ENCODE peak calls at places on chromosomes 3 and 15, in six cellular contexts. O is endodermal cell, F is GM23248, V is stomach, I is MM.1S, Z is K562. J is an unnamed sample.
A peak's percentile ranks its signal among the peaks of the same experiment; 100 is the strongest.

GRCh38 chr15:75063338-75063737 is 39.9 kb downstream of the PPCDC start:
- DNase-seq in F (peak; percentile 32), Z (no peak), I (no peak), O (no peak), V (no peak), J (no peak)

GRCh38 chr3:30231277-30232141 is 374.9 kb upstream of the TGFBR2 start:
- DNase-seq in F (peak; percentile 71), Z (no peak), V (no peak), I (peak; percentile 10), O (no peak), J (no peak)

GRCh38 chr3:179418610-179419009 is 32.7 kb downstream of the GNB4 start:
- DNase-seq in F (no peak), I (no peak), V (no peak), O (no peak), Z (no peak), J (no peak)

GRCh38 chr15:66483131-66483566 is 14.4 kb downstream of the SNAPC5 start:
- DNase-seq in F (peak; percentile 68), O (no peak), Z (no peak), V (no peak), I (no peak), J (no peak)

GRCh38 chr3:152202976-152203626 is 65.6 kb upstream of the MBNL1 start:
- DNase-seq in F (no peak), Z (peak; percentile 41), V (no peak), I (peak; percentile 10), O (no peak), J (no peak)

GRCh38 chr15:55775316-55775715 is 32.4 kb upstream of the PRTG start:
- DNase-seq in O (no peak), F (peak; percentile 29), Z (no peak), V (no peak), I (no peak), J (no peak)

GRCh38 chr15:58314593-58315216 is 117.1 kb upstream of the LIPC start:
- DNase-seq in Z (no peak), I (no peak), F (no peak), V (no peak), O (no peak), J (no peak)

GRCh38 chr15:80173022-80173759 is 20.4 kb downstream of the FAH start:
- DNase-seq in I (peak; percentile 58), V (peak; percentile 85), O (peak; percentile 94), F (peak; percentile 65), Z (peak; percentile 65), J (peak; percentile 27)

GRCh38 chr3:172561894-172562664 is 38.8 kb upstream of the TNFSF10 start:
- DNase-seq in F (no peak), V (no peak), O (no peak), Z (no peak), I (no peak), J (no peak)

GRCh38 chr3:120797857-120798256 is 55.3 kb downstream of the GTF2E1 start:
- DNase-seq in F (no peak), Z (no peak), I (no peak), O (no peak), V (no peak), J (no peak)

GRCh38 chr3:172646439-172647015 is 64.3 kb downstream of the NCEH1 start:
- DNase-seq in Z (no peak), O (no peak), I (no peak), F (peak; percentile 59), V (no peak), J (no peak)

GRCh38 chr15:29031502-29032228 is 145.9 kb downstream of the APBA2 start:
- DNase-seq in Z (no peak), F (no peak), O (no peak), V (no peak), I (no peak), J (no peak)

GRCh38 chr3:29751647-29752263 is 470.9 kb downstream of the RBMS3 start:
- DNase-seq in Z (no peak), I (no peak), F (no peak), O (no peak), V (no peak), J (no peak)

GRCh38 chr3:20125289-20125688 is 60.7 kb downstream of the SGO1 start:
- DNase-seq in Z (no peak), F (no peak), V (no peak), I (no peak), O (no peak), J (no peak)
- H3K4me1 ChIP-seq in Z (no peaks in the 10 kb centered on the region), F (peaks cover 5% of the 10 kb centered on the region), V (no peaks in the 10 kb centered on the region), I (peaks cover 11% of the 10 kb centered on the region), O (no peaks in the 10 kb centered on the region), J (no peaks in the 10 kb centered on the region)

DNA sequence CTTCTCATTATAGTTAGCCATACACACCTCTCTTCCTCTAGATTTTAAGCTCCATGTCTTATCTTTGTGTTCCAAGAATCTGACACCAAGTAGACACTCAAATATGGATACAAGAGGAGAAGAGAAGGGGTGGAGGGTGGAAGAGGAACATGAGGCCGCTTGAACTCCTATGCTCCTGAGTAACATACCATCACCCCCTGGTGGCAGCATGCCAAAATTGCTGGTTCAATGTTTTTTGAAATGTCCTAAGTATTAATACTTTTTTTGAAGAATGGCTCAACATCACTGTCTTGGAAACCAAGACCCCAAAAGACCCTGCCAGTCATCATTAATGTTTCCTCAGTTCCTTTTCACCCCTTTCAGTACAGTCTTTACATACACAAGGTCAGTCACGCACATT is 71.8 kb upstream of the HACD2 start:
- DNase-seq in O (peak; percentile 58), I (peak; percentile 23), F (no peak), V (no peak), Z (no peak), J (no peak)
- H3K4me1 ChIP-seq in O (no peaks in the 10 kb centered on the region), I (no peaks in the 10 kb centered on the region), F (peaks cover 62% of the 10 kb centered on the region), V (peaks cover 31% of the 10 kb centered on the region), Z (no peaks in the 10 kb centered on the region), J (peaks cover 47% of the 10 kb centered on the region)

DNA sequence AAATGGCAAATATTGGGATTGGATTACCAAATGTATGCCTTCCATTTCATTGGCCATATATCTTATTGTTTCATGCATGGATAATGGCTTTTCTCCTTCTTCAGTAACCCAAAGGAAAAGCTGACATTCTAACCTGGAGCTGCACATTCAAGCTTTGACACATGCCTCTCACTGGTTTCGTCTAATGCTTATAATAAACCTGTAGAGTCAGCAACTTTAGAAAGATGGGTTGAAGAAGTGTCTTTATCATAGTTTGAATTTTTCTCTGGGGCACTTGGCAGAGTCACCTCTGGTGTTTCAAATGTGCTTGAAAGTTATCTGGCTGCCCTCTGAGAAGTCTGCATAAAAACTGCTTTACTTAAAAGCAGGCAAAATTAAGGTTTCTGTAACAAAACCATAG is 55.4 kb upstream of the GOLGA8A start:
- DNase-seq in O (no peak), V (no peak), I (peak; percentile 36), Z (no peak), F (no peak), J (no peak)
- H3K4me1 ChIP-seq in O (no peaks in the 10 kb centered on the region), V (no peaks in the 10 kb centered on the region), I (peaks cover 8% of the 10 kb centered on the region), Z (no peaks in the 10 kb centered on the region), F (no peaks in the 10 kb centered on the region), J (no peaks in the 10 kb centered on the region)

GRCh38 chr3:196281962-196282361 is 5.6 kb downstream of the PCYT1A start:
- DNase-seq in F (no peak), V (no peak), O (no peak), I (no peak), Z (no peak), J (no peak)
- H3K4me1 ChIP-seq in F (peaks cover 44% of the 10 kb centered on the region), V (peaks cover 49% of the 10 kb centered on the region), O (no peaks in the 10 kb centered on the region), I (peaks cover 29% of the 10 kb centered on the region), Z (peaks cover 55% of the 10 kb centered on the region), J (no peaks in the 10 kb centered on the region)

DNA sequence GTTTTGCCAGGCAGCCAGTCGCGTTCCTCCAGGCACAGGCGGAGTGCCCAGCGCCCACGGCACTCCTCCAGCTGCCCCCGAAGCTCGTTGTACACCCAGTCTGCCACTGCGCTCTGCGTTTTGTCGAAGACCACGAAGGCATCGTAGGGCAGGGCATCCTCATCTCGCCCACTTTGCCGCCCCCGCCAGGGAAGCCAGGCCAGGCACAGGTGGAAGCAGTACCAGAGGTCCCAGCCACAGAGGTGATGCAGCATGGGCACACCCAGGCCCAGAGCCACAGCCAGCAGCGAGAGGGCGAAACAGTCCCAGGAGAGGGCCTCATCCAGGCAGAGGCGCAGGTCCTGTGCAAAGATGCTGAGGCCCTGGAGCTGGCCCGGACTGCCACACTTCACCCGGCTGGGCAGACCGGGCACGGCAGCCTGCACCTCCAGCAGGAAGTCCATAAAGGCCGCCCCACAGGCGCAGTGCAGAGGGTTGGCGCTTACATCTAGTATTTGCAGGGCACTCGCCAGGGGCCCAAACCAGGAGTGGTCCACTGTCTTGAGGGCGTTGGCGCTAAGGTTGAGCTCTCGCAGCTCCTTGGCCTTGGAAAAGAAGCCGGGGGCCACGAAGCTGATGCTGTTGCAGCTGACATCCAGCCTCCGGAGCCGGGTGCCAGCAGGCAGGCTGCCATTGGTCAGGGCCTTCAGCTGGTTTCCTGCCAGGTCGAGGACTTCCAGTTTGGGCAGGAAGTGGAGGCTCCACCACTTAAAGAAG is 3.7 kb downstream of the TLR9 start:
- DNase-seq in Z (no peak), V (no peak), I (no peak), O (peak; percentile 46), F (no peak), J (no peak)
- H3K4me1 ChIP-seq in Z (peaks cover 31% of the 10 kb centered on the region), V (peaks cover 41% of the 10 kb centered on the region), I (peaks cover 23% of the 10 kb centered on the region), O (peaks cover 8% of the 10 kb centered on the region), F (peaks cover 9% of the 10 kb centered on the region), J (peaks cover 9% of the 10 kb centered on the region)

DNA sequence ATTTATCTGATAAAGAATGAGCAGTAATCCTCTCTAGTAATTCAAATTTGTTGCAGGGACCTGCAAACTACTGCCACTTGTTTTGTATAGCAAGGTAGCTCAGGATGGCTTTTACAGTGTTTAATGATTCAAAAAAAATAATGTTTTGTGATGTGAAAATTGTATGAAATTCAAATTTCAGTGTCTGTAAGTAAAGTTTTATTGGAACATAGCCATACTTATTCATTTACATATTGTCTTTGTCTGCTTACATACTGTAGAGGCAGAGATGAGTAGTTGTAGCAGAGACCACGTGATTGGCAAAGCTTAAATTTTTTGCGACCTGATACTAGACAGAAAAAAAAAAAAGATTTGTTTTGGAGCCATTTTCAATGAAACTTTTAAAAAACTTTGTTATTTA is 6.5 kb upstream of the UTS2B start:
- DNase-seq in Z (peak; percentile 1), O (no peak), F (no peak), V (no peak), I (no peak), J (no peak)
- H3K4me1 ChIP-seq in Z (peaks cover 41% of the 10 kb centered on the region), O (no peaks in the 10 kb centered on the region), F (peaks cover 62% of the 10 kb centered on the region), V (peaks cover 6% of the 10 kb centered on the region), I (no peaks in the 10 kb centered on the region), J (peaks cover 49% of the 10 kb centered on the region)

GRCh38 chr15:37166402-37166801 is 66.1 kb upstream of the MEIS2 start:
- DNase-seq in Z (no peak), V (no peak), I (no peak), O (no peak), F (no peak), J (no peak)
- H3K4me1 ChIP-seq in Z (no peaks in the 10 kb centered on the region), V (no peaks in the 10 kb centered on the region), I (no peaks in the 10 kb centered on the region), O (no peaks in the 10 kb centered on the region), F (no peaks in the 10 kb centered on the region), J (no peaks in the 10 kb centered on the region)